ENCODE peak calls at places on chromosome 1, in four cellular contexts. X is Peyer's patch, E is cardiac muscle cell, V is NB4. F is an unnamed sample.

GRCh38 chr1:205693421-205693991 is 13.2 kb upstream of the SLC45A3 start:
- DNase-seq in E (peak; percentile 35), V (peak; percentile 60), X (no peak), F (no peak)

GRCh38 chr1:157994704-157995540 is 1.5 kb downstream of the KIRREL1 start:
- DNase-seq in X (no peak), E (no peak), V (no peak), F (no peak)

GRCh38 chr1:45976623-45977022 is 155.8 kb downstream of the PIK3R3 start:
- DNase-seq in X (no peak), E (no peak), V (no peak), F (no peak)

GRCh38 chr1:243474384-243474851 is 218.6 kb downstream of the SDCCAG8 start:
- DNase-seq in E (no peak), X (no peak), V (no peak), F (no peak)

GRCh38 chr1:116161390-116161789 is 50.2 kb downstream of the MAB21L3 start:
- DNase-seq in E (no peak), X (no peak), V (no peak), F (no peak)

GRCh38 chr1:216723274-216723780 is at the start of gene ESRRG:
- DNase-seq in V (no peak), E (peak; percentile 95), X (no peak), F (no peak)

GRCh38 chr1:206606867-206607266 is 5.4 kb downstream of the EIF2D start:
- DNase-seq in V (peak; percentile 54), X (no peak), E (no peak), F (peak; percentile 65)

GRCh38 chr1:47992720-47993119 is 4.5 kb downstream of the TRABD2B start:
- DNase-seq in X (no peak), E (no peak), V (no peak), F (no peak)

GRCh38 chr1:151512326-151512725 is 1.1 kb downstream of the CGN start:
- DNase-seq in V (no peak), X (no peak), E (no peak), F (no peak)

GRCh38 chr1:35587736-35588135 is 14.6 kb downstream of the TFAP2E start:
- DNase-seq in X (no peak), V (no peak), E (no peak), F (no peak)

GRCh38 chr1:147808025-147808424 is 47.6 kb upstream of the GJA5 start:
- DNase-seq in X (no peak), V (no peak), E (no peak), F (no peak)

GRCh38 chr1:178094752-178095645 is 1.1 kb downstream of the RASAL2 start:
- DNase-seq in X (no peak), V (no peak), E (no peak), F (no peak)

GRCh38 chr1:200708769-200709168 is 29.9 kb upstream of the CAMSAP2 start:
- DNase-seq in V (no peak), X (no peak), E (no peak), F (no peak)

GRCh38 chr1:115642168-115643072 is 650 bp downstream of the VANGL1 start:
- DNase-seq in E (peak; percentile 75), X (no peak), V (peak; percentile 82), F (peak; percentile 83)

GRCh38 chr1:232316864-232317263 is 313.1 kb downstream of the SIPA1L2 start:
- DNase-seq in E (no peak), V (no peak), X (no peak), F (no peak)

GRCh38 chr1:62946516-62946915 is 162.6 kb downstream of the ATG4C start:
- DNase-seq in V (no peak), E (no peak), X (no peak), F (no peak)

GRCh38 chr1:97630968-97631367 is 289.9 kb downstream of the DPYD start:
- DNase-seq in V (no peak), X (no peak), E (peak; percentile 93), F (no peak)

GRCh38 chr1:62352387-62352786 is 33.2 kb upstream of the KANK4 start:
- DNase-seq in X (no peak), V (no peak), E (no peak), F (no peak)

GRCh38 chr1:3675436-3675835 is 23.1 kb downstream of the TP73 start:
- DNase-seq in X (no peak), E (no peak), V (no peak), F (no peak)

GRCh38 chr1:203406446-203407045 is 55.6 kb upstream of the FMOD start:
- DNase-seq in X (no peak), E (no peak), V (no peak), F (no peak)

GRCh38 chr1:34460193-34460592 is 283.5 kb downstream of the C1orf94 start:
- DNase-seq in X (no peak), V (peak; percentile 54), E (peak; percentile 35), F (peak; percentile 79)

GRCh38 chr1:108947871-108948525 is 15.3 kb downstream of the CLCC1 start:
- DNase-seq in X (no peak), V (no peak), E (no peak), F (no peak)

GRCh38 chr1:56973898-56974752 is 8.3 kb upstream of the C8B start:
- DNase-seq in V (peak; percentile 10), X (no peak), E (no peak), F (no peak)

GRCh38 chr1:227343727-227344551 is 25.6 kb upstream of the CDC42BPA start:
- DNase-seq in E (no peak), X (no peak), V (no peak), F (no peak)

GRCh38 chr1:52534928-52535764 is 17.7 kb downstream of the TUT4 start:
- DNase-seq in X (no peak), V (no peak), E (no peak), F (no peak)

GRCh38 chr1:68120136-68120791 is 69.8 kb upstream of the DIRAS3 start:
- DNase-seq in E (peak; percentile 84), X (no peak), V (peak; percentile 61), F (peak; percentile 75)

GRCh38 chr1:200958597-200958996 is 63.9 kb downstream of the INAVA start:
- DNase-seq in X (no peak), E (no peak), V (no peak), F (no peak)

GRCh38 chr1:198157847-198158765 is 1.3 kb downstream of the NEK7 start:
- DNase-seq in X (peak; percentile 32), E (no peak), V (peak; percentile 74), F (peak; percentile 50)

GRCh38 chr1:226586116-226586515 is 37.6 kb downstream of the STUM start:
- DNase-seq in X (no peak), V (no peak), E (no peak), F (no peak)

GRCh38 chr1:25572708-25573590 is 29.5 kb downstream of the LDLRAP1 start:
- DNase-seq in V (peak; percentile 57), E (peak; percentile 69), X (peak; percentile 48), F (peak; percentile 67)

GRCh38 chr1:193707271-193708015 is 521.0 kb upstream of the B3GALT2 start:
- DNase-seq in E (no peak), X (no peak), V (no peak), F (no peak)

GRCh38 chr1:27617420-27617819 is 13.5 kb upstream of the AHDC1 start:
- DNase-seq in V (no peak), E (no peak), X (no peak), F (no peak)
- TF ChIP-seq CTCF in V (no peak), E (no peak), X (no peak), F (no peak)

DNA sequence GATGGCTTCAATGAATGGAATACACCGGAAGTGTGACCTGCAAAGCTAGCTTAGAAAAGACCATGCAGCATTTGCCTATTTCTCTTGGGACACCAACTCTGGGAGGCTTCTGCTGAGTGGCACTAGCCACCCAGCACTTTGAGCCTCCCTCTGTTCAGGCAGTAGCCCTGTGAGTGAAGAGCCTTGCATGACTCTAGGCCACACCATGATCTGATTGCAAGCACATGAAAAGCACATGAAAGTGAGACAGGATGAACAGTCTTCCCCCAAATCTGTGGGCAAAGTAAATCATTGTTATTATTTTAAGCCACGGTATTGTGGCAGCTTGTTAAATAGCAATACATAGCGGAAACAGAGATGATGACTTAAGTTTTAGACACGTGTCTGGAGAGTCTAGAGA is 2.8 kb downstream of the CD48 start:
- DNase-seq in E (no peak), X (peak; percentile 36), V (peak; percentile 29), F (peak; percentile 87)
- H3K4me3 ChIP-seq in E (no peak overlapping the region), X (no peak overlapping the region), V (no peak overlapping the region), F (peak overlapping the region; percentile 97)

DNA sequence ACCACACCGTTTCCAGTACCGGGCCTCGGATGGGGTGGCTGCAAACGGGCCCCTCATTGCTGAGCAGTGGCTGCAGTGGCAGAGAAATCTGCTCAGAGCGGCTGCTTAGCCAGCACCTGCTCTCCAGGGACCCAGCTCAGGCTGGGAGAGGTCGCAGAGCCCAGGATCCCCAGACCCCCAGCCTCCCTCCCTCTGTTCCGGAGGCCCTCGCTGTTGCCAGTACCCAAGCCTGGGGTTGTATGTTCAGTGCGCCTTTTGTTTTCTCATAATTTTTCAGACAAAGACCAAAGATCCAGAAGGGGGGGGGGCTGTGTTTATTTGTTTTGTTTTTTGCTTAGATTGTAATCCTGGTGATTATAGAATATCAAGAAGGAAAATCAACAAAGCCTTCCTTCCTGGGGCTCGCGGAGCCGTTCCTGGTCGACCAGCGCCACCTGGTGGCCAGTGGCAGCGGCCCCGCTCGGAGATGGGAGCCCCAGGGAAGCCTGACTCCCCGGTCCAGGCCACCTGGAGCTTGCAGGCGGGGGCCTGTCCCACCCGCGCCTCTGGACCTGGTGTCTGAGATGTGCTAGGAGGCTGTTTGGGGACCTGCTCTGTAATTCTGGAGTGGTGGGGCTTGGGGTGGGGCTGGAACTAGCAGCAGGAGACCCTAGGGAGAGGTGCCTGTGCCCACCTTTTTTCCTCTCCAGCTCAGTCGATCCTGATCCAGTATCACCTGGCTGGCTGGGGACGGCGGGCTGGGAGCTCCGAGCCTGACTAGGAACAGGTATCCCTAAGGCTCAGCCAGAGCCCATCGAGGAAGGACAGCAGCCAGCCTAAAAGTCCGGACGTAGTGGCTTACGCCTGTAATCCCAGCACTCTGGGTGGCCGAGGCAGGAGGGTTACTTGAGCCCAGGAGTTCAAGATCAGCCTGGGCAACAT is 123.9 kb upstream of the VAMP3 start:
- DNase-seq in E (peak; percentile 73), X (peak; percentile 46), V (peak; percentile 58), F (peak; percentile 59)
- TF ChIP-seq CTCF in E (peak; percentile 94), X (peak; percentile 88), V (peak; percentile 92), F (peak; percentile 91)

GRCh38 chr1:20343149-20343936 is 52.7 kb downstream of the VWA5B1 start:
- DNase-seq in V (no peak), X (peak; percentile 29), E (peak; percentile 61), F (no peak)
- H3K4me3 ChIP-seq in V (no peak overlapping the region), X (peak overlapping the region; percentile 23), E (peak overlapping the region; percentile 14), F (no peak overlapping the region)

GRCh38 chr1:58874327-58874726 is 90.5 kb upstream of the JUN start:
- DNase-seq in V (no peak), E (no peak), X (no peak), F (no peak)
- TF ChIP-seq CTCF in V (no peak), E (no peak), X (no peak), F (no peak)

GRCh38 chr1:110671323-110671722 is 3.4 kb downstream of the KCNA3 start:
- DNase-seq in V (no peak), E (no peak), X (no peak), F (peak; percentile 30)
- H3K4me3 ChIP-seq in V (no peak overlapping the region), E (no peak overlapping the region), X (peak overlapping the region; percentile 34), F (peak overlapping the region; percentile 83)